ENCODE peak calls at places on chromosomes 7 and 10, in four cellular contexts. H, T, I and A are unnamed samples.

GRCh38 chr7:100566018-100566531 is 7.6 kb downstream of the SAP25 start:
- DNase-seq in H (no peak), T (no peak), I (no peak), A (no peak)

GRCh38 chr10:70494536-70494935 is 16.0 kb downstream of the PALD1 start:
- DNase-seq in H (no peak), T (no peak), I (no peak), A (no peak)

GRCh38 chr10:132666733-132667612 is 119.0 kb downstream of the NKX6-2 start:
- DNase-seq in H (no peak), T (no peak), I (no peak), A (no peak)

GRCh38 chr7:32241636-32242035 is 171.4 kb upstream of the PDE1C start:
- DNase-seq in H (no peak), T (no peak), I (no peak), A (no peak)

GRCh38 chr10:132209130-132209529 is 22.4 kb downstream of the DPYSL4 start:
- DNase-seq in H (no peak), T (no peak), I (peak; percentile 57), A (no peak)

GRCh38 chr7:151710121-151710640 is 166.7 kb downstream of the PRKAG2 start:
- DNase-seq in H (no peak), T (no peak), I (no peak), A (no peak)

GRCh38 chr10:127798116-127798515 is 61.1 kb downstream of the FOXI2 start:
- DNase-seq in H (no peak), T (no peak), I (no peak), A (no peak)

GRCh38 chr10:91636892-91637291 is 4.0 kb upstream of the PPP1R3C start:
- DNase-seq in H (no peak), T (no peak), I (no peak), A (no peak)

GRCh38 chr7:155360495-155361362 is 63.1 kb downstream of the INSIG1 start:
- DNase-seq in H (no peak), T (no peak), I (no peak), A (no peak)

GRCh38 chr7:28432105-28432504 is 19.8 kb downstream of the CREB5 start:
- DNase-seq in H (no peak), T (no peak), I (no peak), A (no peak)

GRCh38 chr10:84256510-84257342 is 11.9 kb downstream of the RGR start:
- DNase-seq in H (peak; percentile 22), T (no peak), I (peak; percentile 88), A (peak; percentile 15)

GRCh38 chr7:121337398-121337797 is 8.6 kb downstream of the WNT16 start:
- DNase-seq in H (no peak), T (no peak), I (no peak), A (no peak)

GRCh38 chr10:88233870-88234269 is 349.2 kb downstream of the RNLS start:
- DNase-seq in H (no peak), T (no peak), I (no peak), A (no peak)

GRCh38 chr10:103441206-103441605 is 11.0 kb downstream of the CALHM2 start:
- DNase-seq in H (no peak), T (no peak), I (no peak), A (no peak)

GRCh38 chr10:52499281-52499680 is 185.2 kb downstream of the DKK1 start:
- DNase-seq in H (no peak), T (no peak), I (no peak), A (peak; percentile 47)

GRCh38 chr7:32275216-32275979 is 205.2 kb upstream of the PDE1C start:
- DNase-seq in H (no peak), T (no peak), I (no peak), A (no peak)

GRCh38 chr10:101301111-101301731 is 52.7 kb upstream of the BTRC start:
- DNase-seq in H (peak; percentile 51), T (no peak), I (no peak), A (peak; percentile 74)

GRCh38 chr10:70920519-70920918 is 32.2 kb upstream of the PCBD1 start:
- DNase-seq in H (no peak), T (no peak), I (peak; percentile 76), A (no peak)

GRCh38 chr10:46005383-46005782 is 25.0 kb downstream of the NCOA4 start:
- DNase-seq in H (no peak), T (no peak), I (no peak), A (no peak)
- H3K36me3 ChIP-seq in H (peaks cover 12% of the 10 kb centered on the region), T (peaks cover 67% of the 10 kb centered on the region), I (peaks cover 92% of the 10 kb centered on the region), A (peaks cover 6% of the 10 kb centered on the region)

DNA sequence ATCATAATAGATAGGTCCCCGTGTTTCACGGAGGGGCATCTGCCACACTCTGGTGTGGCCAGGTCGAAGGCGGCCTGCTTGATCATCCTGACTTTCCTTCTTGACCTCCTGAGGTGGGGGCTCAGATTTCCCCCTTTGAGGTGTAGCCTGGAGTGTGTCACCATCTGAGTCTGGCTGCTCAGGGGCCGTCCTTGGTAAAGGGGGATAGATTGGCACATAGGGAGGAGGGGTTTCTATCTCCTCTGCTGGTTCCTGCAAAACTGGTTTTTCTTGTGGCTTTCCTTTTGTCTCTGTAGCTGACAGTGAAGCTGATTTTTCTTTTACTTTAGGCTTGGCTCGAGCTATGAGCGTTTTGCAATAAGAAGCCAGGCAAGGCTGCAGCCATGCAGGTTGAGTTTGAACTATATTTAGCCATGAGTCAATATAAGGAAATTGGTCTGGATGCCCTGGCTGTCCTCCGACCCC is 7.1 kb upstream of the ZNF117 start:
- DNase-seq in H (no peak), T (no peak), I (no peak), A (no peak)
- H3K9me3 ChIP-seq in H (peaks cover 13% of the 10 kb centered on the region), T (peaks cover 42% of the 10 kb centered on the region), I (peaks cover 20% of the 10 kb centered on the region), A (peaks cover 71% of the 10 kb centered on the region)

GRCh38 chr7:35891004-35891830 is 90.4 kb downstream of the SEPTIN7 start:
- DNase-seq in H (no peak), T (no peak), I (no peak), A (no peak)
- H3K36me3 ChIP-seq in H (peaks cover 1% of the 10 kb centered on the region), T (no peaks in the 10 kb centered on the region), I (peaks cover 26% of the 10 kb centered on the region), A (no peaks in the 10 kb centered on the region)

GRCh38 chr7:1413936-1414639 is 45.2 kb downstream of the MICALL2 start:
- DNase-seq in H (no peak), T (no peak), I (no peak), A (no peak)
- H3K9me3 ChIP-seq in H (no peaks in the 10 kb centered on the region), T (no peaks in the 10 kb centered on the region), I (no peaks in the 10 kb centered on the region), A (no peaks in the 10 kb centered on the region)

GRCh38 chr7:6159524-6160011 is 112.9 kb downstream of the CYTH3 start:
- DNase-seq in H (no peak), T (no peak), I (peak; percentile 49), A (no peak)
- H3K36me3 ChIP-seq in H (peaks cover 9% of the 10 kb centered on the region), T (peaks cover 10% of the 10 kb centered on the region), I (peaks cover 92% of the 10 kb centered on the region), A (peaks cover 1% of the 10 kb centered on the region)